ENCODE peak calls at places on chromosomes 12 and 14, in six cellular contexts. One of them, this sample, is unnamed.

GRCh38 chr14:77322951-77323350 is 2.1 kb downstream of the GSTZ1 start:
- DNase-seq in lung: no peak
- DNase-seq in adrenal gland: no peak
- DNase-seq in trophoblast cell: no peak
- DNase-seq in stomach: no peak
- DNase-seq in DND-41: no peak
- DNase-seq in this sample: no peak

GRCh38 chr12:89156324-89156723 is 196.0 kb downstream of the DUSP6 start:
- DNase-seq in adrenal gland: no peak
- DNase-seq in stomach: no peak
- DNase-seq in trophoblast cell: peak; percentile 21
- DNase-seq in DND-41: no peak
- DNase-seq in lung: no peak
- DNase-seq in this sample: no peak

GRCh38 chr14:89214221-89214965 is 202.6 kb downstream of the FOXN3 start:
- DNase-seq in trophoblast cell: peak; percentile 20
- DNase-seq in stomach: peak; percentile 96
- DNase-seq in DND-41: no peak
- DNase-seq in lung: peak; percentile 91
- DNase-seq in adrenal gland: no peak
- DNase-seq in this sample: peak; percentile 67

GRCh38 chr14:76647699-76648298 is 113.5 kb upstream of the VASH1 start:
- DNase-seq in lung: no peak
- DNase-seq in trophoblast cell: peak; percentile 81
- DNase-seq in stomach: no peak
- DNase-seq in DND-41: peak; percentile 40
- DNase-seq in adrenal gland: peak; percentile 38
- DNase-seq in this sample: no peak

GRCh38 chr12:69469854-69470188 is 367 bp upstream of the FRS2 start:
- DNase-seq in lung: no peak
- DNase-seq in DND-41: no peak
- DNase-seq in stomach: no peak
- DNase-seq in trophoblast cell: no peak
- DNase-seq in adrenal gland: no peak
- DNase-seq in this sample: no peak

GRCh38 chr14:41285193-41285748 is 321.4 kb upstream of the LRFN5 start:
- DNase-seq in trophoblast cell: peak; percentile 61
- DNase-seq in stomach: peak; percentile 26
- DNase-seq in adrenal gland: peak; percentile 71
- DNase-seq in DND-41: peak; percentile 41
- DNase-seq in lung: no peak
- DNase-seq in this sample: no peak

GRCh38 chr14:98651042-98651441 is 621.0 kb downstream of the BCL11B start:
- DNase-seq in DND-41: no peak
- DNase-seq in stomach: no peak
- DNase-seq in trophoblast cell: no peak
- DNase-seq in lung: no peak
- DNase-seq in adrenal gland: no peak
- DNase-seq in this sample: no peak

GRCh38 chr12:93597608-93598007 is 25.1 kb downstream of the SOCS2 start:
- DNase-seq in stomach: no peak
- DNase-seq in trophoblast cell: no peak
- DNase-seq in DND-41: no peak
- DNase-seq in lung: no peak
- DNase-seq in adrenal gland: no peak
- DNase-seq in this sample: no peak

GRCh38 chr12:98894412-98895085 is 249.5 kb downstream of the APAF1 start:
- DNase-seq in trophoblast cell: no peak
- DNase-seq in lung: no peak
- DNase-seq in stomach: no peak
- DNase-seq in DND-41: no peak
- DNase-seq in adrenal gland: no peak
- DNase-seq in this sample: no peak

GRCh38 chr12:97921957-97922722 is 459.5 kb downstream of the RMST start:
- DNase-seq in trophoblast cell: no peak
- DNase-seq in lung: no peak
- DNase-seq in stomach: no peak
- DNase-seq in adrenal gland: no peak
- DNase-seq in DND-41: no peak
- DNase-seq in this sample: no peak

GRCh38 chr12:104201238-104202001 is 14.2 kb upstream of the TXNRD1 start:
- DNase-seq in trophoblast cell: peak; percentile 74
- DNase-seq in adrenal gland: peak; percentile 56
- DNase-seq in stomach: peak; percentile 41
- DNase-seq in DND-41: peak; percentile 55
- DNase-seq in lung: peak; percentile 46
- DNase-seq in this sample: peak; percentile 44

DNA sequence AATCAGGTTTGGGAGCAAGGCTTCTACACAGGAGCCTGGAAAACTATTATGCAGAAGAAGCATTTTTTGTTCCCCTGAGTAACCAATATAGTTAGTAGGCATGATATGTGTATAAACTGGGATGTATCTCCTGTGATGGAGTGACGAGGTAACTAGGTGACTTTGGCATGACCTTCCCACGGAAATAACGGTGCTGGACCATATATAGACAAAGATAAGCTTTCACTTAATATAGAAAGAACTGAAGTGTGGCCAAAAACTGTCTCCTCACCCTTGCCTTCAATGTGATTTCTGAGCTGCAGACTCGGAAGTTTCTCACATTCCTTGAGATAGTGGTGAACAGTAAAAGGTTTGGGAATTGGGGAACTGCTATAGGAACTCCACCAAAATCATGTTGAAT is 185.3 kb downstream of the CACNA1C start:
- DNase-seq in DND-41: no peak
- DNase-seq in stomach: no peak
- DNase-seq in lung: no peak
- DNase-seq in trophoblast cell: no peak
- DNase-seq in adrenal gland: no peak
- DNase-seq in this sample: no peak
- H3K4me1 ChIP-seq in DND-41: no peaks in the 10 kb centered on the region
- H3K4me1 ChIP-seq in stomach: peaks cover 5% of the 10 kb centered on the region
- H3K4me1 ChIP-seq in lung: peaks cover 32% of the 10 kb centered on the region
- H3K4me1 ChIP-seq in trophoblast cell: no peaks in the 10 kb centered on the region
- H3K4me1 ChIP-seq in adrenal gland: no peaks in the 10 kb centered on the region
- H3K4me1 ChIP-seq in this sample: no peaks in the 10 kb centered on the region

GRCh38 chr14:103126088-103126872 is 3.0 kb downstream of the TNFAIP2 start:
- DNase-seq in stomach: no peak
- DNase-seq in adrenal gland: no peak
- DNase-seq in DND-41: no peak
- DNase-seq in lung: no peak
- DNase-seq in trophoblast cell: peak; percentile 39
- DNase-seq in this sample: peak; percentile 19
- H3K4me1 ChIP-seq in stomach: peaks cover 90% of the 10 kb centered on the region
- H3K4me1 ChIP-seq in adrenal gland: peaks cover 31% of the 10 kb centered on the region
- H3K4me1 ChIP-seq in DND-41: no peaks in the 10 kb centered on the region
- H3K4me1 ChIP-seq in lung: no peaks in the 10 kb centered on the region
- H3K4me1 ChIP-seq in trophoblast cell: peaks cover 31% of the 10 kb centered on the region
- H3K4me1 ChIP-seq in this sample: peaks cover 7% of the 10 kb centered on the region

GRCh38 chr12:92129609-92130008 is 16.0 kb downstream of the BTG1 start:
- DNase-seq in trophoblast cell: no peak
- DNase-seq in lung: no peak
- DNase-seq in adrenal gland: no peak
- DNase-seq in DND-41: no peak
- DNase-seq in stomach: no peak
- DNase-seq in this sample: no peak

GRCh38 chr12:92132282-92132681 is 13.4 kb downstream of the BTG1 start:
- DNase-seq in adrenal gland: no peak
- DNase-seq in trophoblast cell: no peak
- DNase-seq in stomach: no peak
- DNase-seq in DND-41: no peak
- DNase-seq in lung: no peak
- DNase-seq in this sample: no peak

GRCh38 chr12:92133166-92133565 is 12.5 kb downstream of the BTG1 start:
- DNase-seq in trophoblast cell: no peak
- DNase-seq in DND-41: no peak
- DNase-seq in stomach: no peak
- DNase-seq in lung: no peak
- DNase-seq in adrenal gland: no peak
- DNase-seq in this sample: no peak

GRCh38 chr12:92128612-92129011 is 17.0 kb downstream of the BTG1 start:
- DNase-seq in lung: no peak
- DNase-seq in DND-41: no peak
- DNase-seq in stomach: no peak
- DNase-seq in trophoblast cell: no peak
- DNase-seq in adrenal gland: no peak
- DNase-seq in this sample: no peak

GRCh38 chr12:92130999-92131398 is 14.6 kb downstream of the BTG1 start:
- DNase-seq in adrenal gland: no peak
- DNase-seq in lung: no peak
- DNase-seq in stomach: no peak
- DNase-seq in DND-41: no peak
- DNase-seq in trophoblast cell: no peak
- DNase-seq in this sample: no peak
- H3K4me1 ChIP-seq in adrenal gland: peaks cover 38% of the 10 kb centered on the region
- H3K4me1 ChIP-seq in lung: peaks cover 29% of the 10 kb centered on the region
- H3K4me1 ChIP-seq in stomach: peaks cover 54% of the 10 kb centered on the region
- H3K4me1 ChIP-seq in DND-41: peaks cover 49% of the 10 kb centered on the region
- H3K4me1 ChIP-seq in trophoblast cell: no peaks in the 10 kb centered on the region
- H3K4me1 ChIP-seq in this sample: peaks cover 10% of the 10 kb centered on the region

DNA sequence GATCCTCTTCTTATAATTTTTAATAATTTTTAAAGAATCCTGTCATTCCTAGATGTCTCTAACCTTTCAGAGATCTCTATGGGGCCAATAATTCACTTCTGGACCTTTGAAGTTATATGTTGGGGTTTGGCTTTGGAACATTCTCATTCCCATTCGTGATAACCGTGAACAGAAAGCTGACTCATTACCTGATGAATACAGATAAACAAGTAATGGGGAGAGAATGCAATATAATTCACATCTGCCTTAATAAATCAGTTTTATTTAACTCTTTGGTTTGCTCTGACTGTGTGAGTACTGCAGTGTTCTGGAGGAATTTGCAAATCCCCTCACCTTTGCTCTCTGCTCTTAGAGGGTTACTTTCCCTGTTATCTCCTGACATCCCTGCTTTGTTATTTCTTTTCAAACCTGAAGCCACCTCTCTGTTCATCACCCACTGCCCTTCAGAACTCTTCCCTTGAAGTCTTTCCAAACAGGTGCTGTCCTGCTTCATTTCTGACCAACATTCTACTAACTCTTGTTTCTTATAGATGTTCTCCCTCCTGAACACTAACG is 79.6 kb upstream of the SLC38A2 start:
- DNase-seq in DND-41: no peak
- DNase-seq in stomach: no peak
- DNase-seq in trophoblast cell: no peak
- DNase-seq in adrenal gland: no peak
- DNase-seq in lung: no peak
- DNase-seq in this sample: no peak
- H3K4me1 ChIP-seq in DND-41: peaks cover 36% of the 10 kb centered on the region
- H3K4me1 ChIP-seq in stomach: peaks cover 32% of the 10 kb centered on the region
- H3K4me1 ChIP-seq in trophoblast cell: peaks cover 4% of the 10 kb centered on the region
- H3K4me1 ChIP-seq in adrenal gland: peaks cover 8% of the 10 kb centered on the region
- H3K4me1 ChIP-seq in lung: peaks cover 25% of the 10 kb centered on the region
- H3K4me1 ChIP-seq in this sample: peaks cover 7% of the 10 kb centered on the region

This sample was measured in colonic mucosa.